ENCODE peak calls at places on chromosomes 3 and 15, in eight cellular contexts. V is foreskin fibroblast; H is GM18507; G is NCI-H774; X is RPMI8226; N is effector memory CD4-positive, alpha-beta T cell; L is HCEC 1CT; D is posterior cingulate gyrus. B is an unnamed sample.

GRCh38 chr3:180267202-180267843 is 230.6 kb upstream of the PEX5L start:
- DNase-seq in N (no peak), G (no peak), V (no peak), H (peak), L (peak), X (peak), D (no peak), B (no peak)

GRCh38 chr15:75776075-75776443 is 63.4 kb upstream of the CSPG4 start:
- DNase-seq in V (peak), D (no peak), X (no peak), G (no peak), L (peak), H (no peak), N (no peak), B (peak)

GRCh38 chr15:89760303-89761008 is 9.4 kb upstream of the MESP1 start:
- DNase-seq in N (peak), H (peak), L (peak), D (peak), G (peak), V (peak), X (peak), B (peak)

GRCh38 chr15:81301815-81302399 is 22.0 kb downstream of the STARD5 start:
- DNase-seq in V (no peak), X (peak), H (peak), N (no peak), L (no peak), D (no peak), G (no peak), B (no peak)

GRCh38 chr3:47495886-47496285 is 17.6 kb downstream of the ELP6 start:
- DNase-seq in H (no peak), G (no peak), N (no peak), X (no peak), V (no peak), L (no peak), D (no peak), B (no peak)

GRCh38 chr15:52076889-52077781 is 35.4 kb downstream of the BCL2L10 start:
- DNase-seq in D (no peak), G (no peak), H (no peak), V (peak), L (peak), X (no peak), N (no peak), B (peak)

GRCh38 chr15:27869697-27870281 is 229.3 kb downstream of the OCA2 start:
- DNase-seq in G (no peak), H (no peak), X (no peak), N (no peak), D (no peak), L (no peak), V (no peak), B (no peak)

GRCh38 chr3:46882377-46883015 is 5.0 kb downstream of the PTH1R start:
- DNase-seq in H (no peak), X (peak), N (no peak), V (peak), D (no peak), L (no peak), G (no peak), B (peak)

GRCh38 chr15:23857028-23857641 is 170.0 kb upstream of the NDN start:
- DNase-seq in V (peak), D (peak), L (no peak), H (no peak), X (peak), N (no peak), G (peak), B (peak)

GRCh38 chr3:47870156-47870555 is 67.2 kb downstream of the DHX30 start:
- DNase-seq in H (no peak), V (peak), X (no peak), L (no peak), N (no peak), D (no peak), G (no peak), B (peak)

GRCh38 chr3:148101061-148101460 is 596.6 kb upstream of the AGTR1 start:
- DNase-seq in L (peak), D (no peak), H (no peak), G (no peak), V (peak), N (no peak), X (no peak), B (peak)

GRCh38 chr3:23552506-23552905 is 253.2 kb upstream of the UBE2E1 start:
- DNase-seq in L (no peak), V (no peak), X (no peak), N (no peak), D (no peak), H (no peak), G (no peak), B (no peak)

GRCh38 chr3:126025862-126026261 is 56.9 kb downstream of the ROPN1B start:
- DNase-seq in N (no peak), G (no peak), X (no peak), V (no peak), H (no peak), L (no peak), D (no peak), B (no peak)

GRCh38 chr3:150467381-150467780 is 59.3 kb downstream of the TSC22D2 start:
- DNase-seq in X (no peak), N (no peak), V (no peak), G (no peak), H (no peak), D (no peak), L (no peak), B (no peak)

GRCh38 chr3:56998081-56998529 is 62.4 kb upstream of the SPATA12 start:
- DNase-seq in G (no peak), N (no peak), X (no peak), D (no peak), V (no peak), L (no peak), H (no peak), B (no peak)

GRCh38 chr3:178002113-178002512 is 534.1 kb upstream of the KCNMB2 start:
- DNase-seq in H (no peak), D (no peak), L (no peak), N (no peak), G (no peak), V (no peak), X (no peak), B (no peak)

B was measured in GM23248.